ENCODE peak calls at places on chromosome 19, in four cellular contexts. One of them, this sample, is unnamed.

GRCh38 chr19:33770107-33770506 is 26.6 kb upstream of the KCTD15 start:
- DNase-seq in left lung: no peak
- DNase-seq in right atrium auricular region: no peak
- DNase-seq in mucosa of descending colon: no peak
- DNase-seq in this sample: no peak

GRCh38 chr19:34962281-34962944 is 1.6 kb downstream of the ZNF792 start:
- DNase-seq in right atrium auricular region: no peak
- DNase-seq in mucosa of descending colon: no peak
- DNase-seq in left lung: no peak
- DNase-seq in this sample: no peak

GRCh38 chr19:48975947-48976847 is 11.1 kb downstream of the FTL start:
- DNase-seq in right atrium auricular region: no peak
- DNase-seq in mucosa of descending colon: no peak
- DNase-seq in left lung: no peak
- DNase-seq in this sample: peak; percentile 20

GRCh38 chr19:55146078-55146647 is 2.8 kb downstream of the TNNT1 start:
- DNase-seq in left lung: no peak
- DNase-seq in mucosa of descending colon: no peak
- DNase-seq in right atrium auricular region: no peak
- DNase-seq in this sample: peak; percentile 51

GRCh38 chr19:13401388-13401787 is 104.9 kb downstream of the CACNA1A start:
- DNase-seq in mucosa of descending colon: no peak
- DNase-seq in right atrium auricular region: no peak
- DNase-seq in left lung: no peak
- DNase-seq in this sample: peak; percentile 40

GRCh38 chr19:9566729-9567128 is 17.6 kb downstream of the ZNF121 start:
- DNase-seq in mucosa of descending colon: no peak
- DNase-seq in right atrium auricular region: no peak
- DNase-seq in left lung: no peak
- DNase-seq in this sample: no peak

GRCh38 chr19:54708781-54709180 is 15.5 kb upstream of the KIR3DL3 start:
- DNase-seq in left lung: no peak
- DNase-seq in mucosa of descending colon: no peak
- DNase-seq in right atrium auricular region: peak; percentile 30
- DNase-seq in this sample: no peak

GRCh38 chr19:18491995-18492953 is 29.6 kb downstream of the ELL start:
- DNase-seq in left lung: no peak
- DNase-seq in mucosa of descending colon: no peak
- DNase-seq in right atrium auricular region: no peak
- DNase-seq in this sample: no peak

GRCh38 chr19:31705656-31706055 is 356.4 kb upstream of the TSHZ3 start:
- DNase-seq in right atrium auricular region: no peak
- DNase-seq in mucosa of descending colon: no peak
- DNase-seq in left lung: no peak
- DNase-seq in this sample: no peak

GRCh38 chr19:3575949-3576673 is 3.4 kb downstream of the HMG20B start:
- DNase-seq in right atrium auricular region: no peak
- DNase-seq in mucosa of descending colon: no peak
- DNase-seq in left lung: no peak
- DNase-seq in this sample: no peak

GRCh38 chr19:3573162-3573857 is 566 bp downstream of the HMG20B start:
- DNase-seq in left lung: peak; percentile 88
- DNase-seq in right atrium auricular region: no peak
- DNase-seq in mucosa of descending colon: no peak
- DNase-seq in this sample: no peak

GRCh38 chr19:3573858-3574637 is 1.3 kb downstream of the HMG20B start:
- DNase-seq in left lung: peak; percentile 98
- DNase-seq in right atrium auricular region: peak; percentile 75
- DNase-seq in mucosa of descending colon: peak; percentile 96
- DNase-seq in this sample: peak; percentile 99

GRCh38 chr19:3576696-3577443 is 4.1 kb downstream of the HMG20B start:
- DNase-seq in left lung: peak; percentile 83
- DNase-seq in mucosa of descending colon: peak; percentile 77
- DNase-seq in right atrium auricular region: no peak
- DNase-seq in this sample: no peak

DNA sequence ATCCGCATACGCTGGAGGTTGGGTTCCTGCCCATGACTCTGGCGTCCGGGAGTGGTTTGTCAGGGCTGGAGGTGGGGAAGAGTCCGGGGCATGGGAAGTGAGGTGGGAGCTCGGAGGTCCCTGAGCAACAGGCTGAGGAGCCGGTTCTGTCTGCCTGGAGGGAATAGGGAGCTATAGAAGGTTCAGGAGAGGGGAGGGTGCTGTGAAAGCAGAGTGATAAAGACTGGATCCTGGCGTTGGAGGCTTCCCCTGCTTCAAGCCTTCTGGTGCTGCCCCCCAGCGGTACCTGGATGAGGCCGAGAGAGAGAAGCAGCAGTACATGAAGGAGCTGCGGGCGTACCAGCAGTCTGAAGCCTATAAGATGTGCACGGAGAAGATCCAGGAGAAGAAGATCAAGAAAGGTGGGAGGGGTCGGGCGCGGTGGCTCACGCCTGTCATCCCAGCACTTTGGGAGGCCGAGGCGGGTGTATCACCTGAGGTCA is 2.6 kb downstream of the HMG20B start:
- DNase-seq in left lung: no peak
- DNase-seq in right atrium auricular region: no peak
- DNase-seq in mucosa of descending colon: no peak
- DNase-seq in this sample: peak; percentile 79
- TF ChIP-seq CTCF in left lung: no peak
- TF ChIP-seq CTCF in right atrium auricular region: no peak
- TF ChIP-seq CTCF in mucosa of descending colon: no peak
- TF ChIP-seq CTCF in this sample: peak; percentile 28

DNA sequence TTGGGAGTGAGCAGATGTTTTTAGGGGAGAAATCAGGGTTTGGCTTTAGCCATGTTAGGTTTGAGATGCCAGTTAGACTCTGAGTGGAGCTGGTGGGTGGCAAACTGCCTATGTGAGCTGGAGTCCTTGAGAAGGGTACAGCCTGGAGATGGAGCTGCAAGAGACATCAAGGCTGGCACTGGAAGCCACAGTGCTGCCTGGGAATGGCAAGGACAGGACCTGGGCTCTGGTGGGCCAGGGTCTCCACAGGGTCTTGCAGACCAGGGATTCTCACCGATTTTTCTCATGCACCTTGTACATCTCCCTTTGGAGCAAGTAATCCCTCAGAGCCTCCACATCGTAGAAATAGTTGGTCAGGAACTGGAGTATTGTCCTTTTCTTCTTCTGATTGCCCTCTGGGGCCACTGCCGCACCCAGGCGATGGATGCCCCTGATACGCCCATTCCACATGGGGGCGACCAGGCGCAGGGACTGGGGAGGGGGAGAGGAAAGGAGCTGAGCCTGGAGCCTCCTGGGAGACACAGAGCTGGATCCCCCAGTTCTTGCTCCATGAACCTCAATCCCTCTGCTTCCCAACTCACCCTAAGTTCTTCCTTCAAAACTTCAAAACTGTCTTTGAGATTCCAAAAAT is 1.7 kb downstream of the DMAC2 start:
- DNase-seq in mucosa of descending colon: no peak
- DNase-seq in left lung: no peak
- DNase-seq in right atrium auricular region: no peak
- DNase-seq in this sample: no peak
- TF ChIP-seq CTCF in mucosa of descending colon: no peak
- TF ChIP-seq CTCF in left lung: no peak
- TF ChIP-seq CTCF in right atrium auricular region: no peak
- TF ChIP-seq CTCF in this sample: no peak

GRCh38 chr19:56398809-56399208 is 5.3 kb upstream of the ZNF583 start:
- DNase-seq in left lung: no peak
- DNase-seq in right atrium auricular region: no peak
- DNase-seq in mucosa of descending colon: no peak
- DNase-seq in this sample: no peak

GRCh38 chr19:56393119-56394012 is at the start of gene ZNF582:
- DNase-seq in left lung: peak; percentile 96
- DNase-seq in mucosa of descending colon: peak; percentile 94
- DNase-seq in right atrium auricular region: peak; percentile 95
- DNase-seq in this sample: no peak
- TF ChIP-seq CTCF in left lung: peak; percentile 72
- TF ChIP-seq CTCF in mucosa of descending colon: peak; percentile 61
- TF ChIP-seq CTCF in right atrium auricular region: peak; percentile 85
- TF ChIP-seq CTCF in this sample: no peak

DNA sequence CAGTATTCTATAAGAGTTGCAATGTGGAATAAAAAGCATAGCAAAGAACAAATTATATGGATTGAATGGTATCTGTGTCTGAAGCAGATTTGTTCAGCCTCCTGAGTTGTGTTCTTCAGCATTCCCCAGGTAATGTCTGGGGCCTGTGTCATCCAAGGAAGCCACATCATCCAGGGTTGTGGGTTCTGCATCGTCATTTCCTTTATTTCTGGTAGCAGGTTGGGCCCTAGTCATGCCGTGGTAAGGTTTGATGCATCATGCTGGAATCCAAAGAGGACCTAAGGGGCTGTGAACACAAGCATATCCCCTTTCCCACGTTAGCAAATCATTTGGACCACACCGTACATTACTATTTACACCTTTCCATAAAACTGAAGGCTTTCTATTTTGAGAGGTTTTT is 131.0 kb upstream of the ZNF91 start:
- DNase-seq in right atrium auricular region: no peak
- DNase-seq in left lung: no peak
- DNase-seq in mucosa of descending colon: no peak
- DNase-seq in this sample: no peak
- TF ChIP-seq CTCF in right atrium auricular region: no peak
- TF ChIP-seq CTCF in left lung: no peak
- TF ChIP-seq CTCF in mucosa of descending colon: no peak
- TF ChIP-seq CTCF in this sample: no peak

GRCh38 chr19:11921852-11922495 is 2.9 kb upstream of the ZNF700 start:
- DNase-seq in left lung: no peak
- DNase-seq in mucosa of descending colon: no peak
- DNase-seq in right atrium auricular region: no peak
- DNase-seq in this sample: no peak

GRCh38 chr19:11927227-11927626 is 2.3 kb downstream of the ZNF700 start:
- DNase-seq in right atrium auricular region: no peak
- DNase-seq in mucosa of descending colon: no peak
- DNase-seq in left lung: no peak
- DNase-seq in this sample: no peak

DNA sequence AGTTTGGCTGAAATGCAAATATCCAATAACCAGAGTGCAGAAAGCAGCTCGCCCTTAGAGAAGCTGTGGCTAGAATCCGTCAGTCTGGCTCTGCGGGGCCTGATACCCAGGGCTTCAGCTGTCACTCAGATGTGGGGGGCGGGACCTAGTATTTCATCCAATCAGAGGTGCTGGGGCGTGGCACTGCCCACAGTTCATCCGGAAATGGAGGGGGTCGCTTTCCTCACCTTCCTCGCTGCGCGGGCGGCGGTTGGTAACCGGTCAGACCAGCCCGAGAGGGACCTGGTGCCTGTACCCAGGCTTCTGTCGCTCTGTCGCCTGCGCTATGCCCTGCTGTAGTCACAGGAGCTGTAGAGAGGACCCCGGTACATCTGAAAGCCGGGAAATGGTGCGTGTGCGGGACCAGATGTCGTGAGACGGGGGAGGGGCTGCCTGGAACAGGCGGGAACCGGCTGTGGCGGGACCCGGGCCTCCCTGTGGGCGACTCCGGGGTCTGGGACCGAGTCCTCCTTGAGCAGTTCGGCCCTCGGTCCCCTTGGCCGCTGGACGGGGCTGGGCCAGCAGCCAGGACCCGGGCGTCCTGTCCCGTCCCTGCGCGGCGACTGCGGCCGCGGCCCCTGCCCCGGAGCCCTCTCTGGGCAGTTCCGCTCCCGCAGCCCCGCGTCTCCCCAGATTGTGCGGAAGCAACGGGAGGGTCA is at the start of gene ZNF700:
- DNase-seq in mucosa of descending colon: peak; percentile 95
- DNase-seq in right atrium auricular region: peak; percentile 95
- DNase-seq in left lung: peak; percentile 94
- DNase-seq in this sample: peak; percentile 97
- TF ChIP-seq CTCF in mucosa of descending colon: no peak
- TF ChIP-seq CTCF in right atrium auricular region: no peak
- TF ChIP-seq CTCF in left lung: no peak
- TF ChIP-seq CTCF in this sample: no peak

GRCh38 chr19:47414469-47414868 is 4.9 kb downstream of the MEIS3 start:
- DNase-seq in right atrium auricular region: no peak
- DNase-seq in mucosa of descending colon: no peak
- DNase-seq in left lung: no peak
- DNase-seq in this sample: peak; percentile 57
- TF ChIP-seq CTCF in right atrium auricular region: no peak
- TF ChIP-seq CTCF in mucosa of descending colon: no peak
- TF ChIP-seq CTCF in left lung: no peak
- TF ChIP-seq CTCF in this sample: no peak

GRCh38 chr19:47247308-47247990 is 8.9 kb upstream of the CCDC9 start:
- DNase-seq in right atrium auricular region: peak; percentile 92
- DNase-seq in mucosa of descending colon: peak; percentile 87
- DNase-seq in left lung: peak; percentile 95
- DNase-seq in this sample: peak; percentile 81
- TF ChIP-seq CTCF in right atrium auricular region: peak; percentile 77
- TF ChIP-seq CTCF in mucosa of descending colon: peak; percentile 83
- TF ChIP-seq CTCF in left lung: peak; percentile 91
- TF ChIP-seq CTCF in this sample: peak; percentile 86

GRCh38 chr19:45322744-45323281 is at the start of gene CKM:
- DNase-seq in left lung: no peak
- DNase-seq in right atrium auricular region: peak; percentile 68
- DNase-seq in mucosa of descending colon: no peak
- DNase-seq in this sample: no peak

GRCh38 chr19:45323671-45324081 is 1.0 kb upstream of the CKM start:
- DNase-seq in left lung: no peak
- DNase-seq in mucosa of descending colon: no peak
- DNase-seq in right atrium auricular region: peak; percentile 67
- DNase-seq in this sample: no peak

GRCh38 chr19:45321848-45322247 is 827 bp downstream of the CKM start:
- DNase-seq in left lung: no peak
- DNase-seq in mucosa of descending colon: no peak
- DNase-seq in right atrium auricular region: no peak
- DNase-seq in this sample: no peak

GRCh38 chr19:45322311-45322710 is 364 bp downstream of the CKM start:
- DNase-seq in right atrium auricular region: no peak
- DNase-seq in mucosa of descending colon: no peak
- DNase-seq in left lung: no peak
- DNase-seq in this sample: no peak

GRCh38 chr19:45324349-45324907 is 1.8 kb upstream of the CKM start:
- DNase-seq in left lung: no peak
- DNase-seq in mucosa of descending colon: no peak
- DNase-seq in right atrium auricular region: no peak
- DNase-seq in this sample: no peak
- TF ChIP-seq CTCF in left lung: no peak
- TF ChIP-seq CTCF in mucosa of descending colon: no peak
- TF ChIP-seq CTCF in right atrium auricular region: no peak
- TF ChIP-seq CTCF in this sample: no peak

GRCh38 chr19:15296841-15297415 is 35.4 kb downstream of the BRD4 start:
- DNase-seq in right atrium auricular region: no peak
- DNase-seq in mucosa of descending colon: no peak
- DNase-seq in left lung: no peak
- DNase-seq in this sample: no peak

GRCh38 chr19:15296353-15296752 is 36.0 kb downstream of the BRD4 start:
- DNase-seq in left lung: no peak
- DNase-seq in mucosa of descending colon: no peak
- DNase-seq in right atrium auricular region: no peak
- DNase-seq in this sample: no peak

GRCh38 chr19:15299568-15300409 is 32.5 kb downstream of the BRD4 start:
- DNase-seq in left lung: no peak
- DNase-seq in mucosa of descending colon: no peak
- DNase-seq in right atrium auricular region: no peak
- DNase-seq in this sample: no peak

GRCh38 chr19:15298847-15299567 is 33.3 kb downstream of the BRD4 start:
- DNase-seq in right atrium auricular region: no peak
- DNase-seq in mucosa of descending colon: no peak
- DNase-seq in left lung: no peak
- DNase-seq in this sample: no peak

GRCh38 chr19:15297416-15298224 is 34.7 kb downstream of the BRD4 start:
- DNase-seq in left lung: no peak
- DNase-seq in right atrium auricular region: no peak
- DNase-seq in mucosa of descending colon: no peak
- DNase-seq in this sample: peak; percentile 67
- TF ChIP-seq CTCF in left lung: no peak
- TF ChIP-seq CTCF in right atrium auricular region: no peak
- TF ChIP-seq CTCF in mucosa of descending colon: no peak
- TF ChIP-seq CTCF in this sample: peak; percentile 11

This sample was measured in MCF 10A.